ENCODE peak calls at places on chromosomes 7 and 10, in four cellular contexts. I is GM12878, G is HepG2, T is K562. R is an unnamed sample.

GRCh38 chr7:45084901-45085618 is 3.7 kb downstream of the NACAD start:
- DNase-seq in I (no peak), G (no peak), T (no peak), R (no peak)

GRCh38 chr7:77796109-77796508 is 2.1 kb downstream of the TMEM60 start:
- DNase-seq in I (no peak), G (no peak), T (no peak), R (no peak)

GRCh38 chr10:17669185-17669872 is 25.4 kb downstream of the STAM start:
- DNase-seq in I (peak), G (no peak), T (no peak), R (no peak)

GRCh38 chr7:96414931-96415292 is 93.0 kb upstream of the SLC25A13 start:
- DNase-seq in I (peak), G (peak), T (peak), R (peak)

GRCh38 chr10:119078422-119079179 is 2.0 kb downstream of the EIF3A start:
- DNase-seq in I (no peak), G (no peak), T (no peak), R (no peak)

GRCh38 chr7:71633571-71634008 is 501.6 kb downstream of the GALNT17 start:
- DNase-seq in I (no peak), G (peak), T (no peak), R (no peak)

GRCh38 chr7:111012152-111012551 is 78.8 kb upstream of the LRRN3 start:
- DNase-seq in I (no peak), G (no peak), T (no peak), R (no peak)

GRCh38 chr7:78226059-78226658 is 427.6 kb downstream of the PHTF2 start:
- DNase-seq in I (no peak), G (peak), T (peak), R (peak)

GRCh38 chr7:2851499-2851898 is 7.4 kb upstream of the GNA12 start:
- DNase-seq in I (no peak), G (no peak), T (no peak), R (no peak)

GRCh38 chr7:30884881-30885280 is 26.8 kb upstream of the AQP1 start:
- DNase-seq in I (no peak), G (no peak), T (no peak), R (no peak)

GRCh38 chr7:137097111-137097510 is 228.7 kb downstream of the CHRM2 start:
- DNase-seq in I (no peak), G (no peak), T (no peak), R (no peak)

GRCh38 chr7:153381275-153382119 is 621.9 kb downstream of the ACTR3B start:
- DNase-seq in I (no peak), G (peak), T (peak), R (no peak)

GRCh38 chr7:128845475-128845874 is 15.3 kb downstream of the FLNC start:
- DNase-seq in I (no peak), G (no peak), T (no peak), R (no peak)

GRCh38 chr10:132036153-132036886 is 29.4 kb upstream of the JAKMIP3 start:
- DNase-seq in I (no peak), G (no peak), T (no peak), R (no peak)

GRCh38 chr7:25804154-25804553 is 347.8 kb upstream of the NFE2L3 start:
- DNase-seq in I (no peak), G (no peak), T (no peak), R (no peak)

GRCh38 chr7:109009636-109010035 is 440.0 kb downstream of the DNAJB9 start:
- DNase-seq in I (no peak), G (no peak), T (no peak), R (no peak)

GRCh38 chr7:64277630-64278029 is 36.1 kb upstream of the ZNF736 start:
- DNase-seq in I (peak), G (no peak), T (no peak), R (no peak)

GRCh38 chr7:101990811-101991418 is 173.5 kb downstream of the CUX1 start:
- DNase-seq in I (peak), G (no peak), T (no peak), R (no peak)

GRCh38 chr7:117112640-117113039 is 159.3 kb downstream of the ST7 start:
- DNase-seq in I (no peak), G (no peak), T (no peak), R (no peak)

GRCh38 chr7:100120518-100121085 is 1.2 kb downstream of the CNPY4 start:
- DNase-seq in I (no peak), G (no peak), T (no peak), R (no peak)

GRCh38 chr10:59830601-59831259 is 75.6 kb downstream of the CCDC6 start:
- DNase-seq in I (no peak), G (peak), T (peak), R (peak)

GRCh38 chr10:132167041-132167674 is 19.6 kb upstream of the DPYSL4 start:
- DNase-seq in I (no peak), G (no peak), T (no peak), R (no peak)

GRCh38 chr7:94374231-94374630 is 20.5 kb upstream of the COL1A2 start:
- DNase-seq in I (no peak), G (no peak), T (no peak), R (no peak)

GRCh38 chr7:70040971-70041766 is 442.9 kb downstream of the AUTS2 start:
- DNase-seq in I (no peak), G (no peak), T (no peak), R (no peak)

GRCh38 chr7:98569606-98570337 is 47.3 kb upstream of the NPTX2 start:
- DNase-seq in I (no peak), G (no peak), T (no peak), R (no peak)

GRCh38 chr10:99799613-99800012 is 17.2 kb downstream of the ABCC2 start:
- DNase-seq in I (no peak), G (no peak), T (peak), R (no peak)

GRCh38 chr10:11164806-11165590 is 147.3 kb downstream of the CELF2 start:
- DNase-seq in I (no peak), G (no peak), T (peak), R (no peak)

GRCh38 chr10:130226012-130226411 is 89.8 kb downstream of the GLRX3 start:
- DNase-seq in I (no peak), G (no peak), T (no peak), R (no peak)

GRCh38 chr7:85776691-85777363 is 590.0 kb upstream of the SEMA3D start:
- DNase-seq in I (no peak), G (no peak), T (no peak), R (no peak)

GRCh38 chr10:59517961-59518360 is 155.6 kb upstream of the FAM13C start:
- DNase-seq in I (no peak), G (no peak), T (no peak), R (no peak)

GRCh38 chr10:52666931-52667330 is 105.7 kb downstream of the MBL2 start:
- DNase-seq in I (no peak), G (no peak), T (no peak), R (no peak)

GRCh38 chr10:106320876-106321275 is 843.6 kb downstream of the SORCS1 start:
- DNase-seq in I (no peak), G (no peak), T (no peak), R (no peak)

GRCh38 chr10:106320078-106320477 is 844.4 kb downstream of the SORCS1 start:
- DNase-seq in I (no peak), G (no peak), T (no peak), R (no peak)
- TF ChIP-seq SP1 in I (no peak), G (no peak), T (no peak), R (no peak)

GRCh38 chr7:43735403-43735801 is 6.1 kb upstream of the COA1 start:
- DNase-seq in I (no peak), G (no peak), T (no peak), R (no peak)

GRCh38 chr7:43737467-43738127 is 8.3 kb upstream of the COA1 start:
- DNase-seq in I (no peak), G (no peak), T (no peak), R (no peak)

DNA sequence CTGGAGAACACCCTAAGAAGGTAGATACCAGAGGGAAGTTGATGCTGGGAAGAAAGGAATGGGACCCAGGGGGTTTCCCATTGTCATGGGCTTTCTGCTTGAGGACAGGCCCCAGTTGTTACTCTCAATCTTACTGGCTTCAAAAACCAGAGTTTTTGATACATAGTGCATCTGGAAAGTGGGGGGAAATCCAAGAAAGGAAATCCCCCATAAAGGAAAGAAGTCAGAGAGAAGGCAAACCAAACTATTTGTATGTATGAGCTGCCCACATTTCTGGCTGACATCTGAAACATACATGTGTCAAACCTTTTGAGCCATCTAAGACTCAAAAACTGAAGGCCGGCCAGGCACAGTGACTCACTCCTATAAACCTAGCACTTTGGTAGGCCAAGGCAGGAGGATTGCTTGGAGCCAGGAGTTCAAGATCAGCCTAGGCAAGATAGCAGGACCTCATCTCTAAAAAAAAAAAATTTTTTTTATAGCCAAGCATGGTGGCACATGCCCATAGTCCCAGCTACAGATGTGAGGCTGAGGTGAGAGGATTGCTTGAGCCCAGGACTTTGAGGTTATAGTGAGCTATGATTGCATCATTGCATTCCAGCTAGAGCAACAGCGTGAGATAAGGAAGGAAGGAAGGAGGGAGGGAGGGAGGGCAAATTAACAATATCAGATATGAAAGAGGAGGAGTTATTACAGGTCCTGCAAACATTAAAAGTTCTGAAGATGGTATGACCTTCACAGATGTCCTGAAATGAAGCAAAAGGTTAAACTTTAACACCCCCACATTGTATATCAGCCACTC is 6.7 kb upstream of the COA1 start:
- DNase-seq in I (peak), G (peak), T (no peak), R (no peak)
- TF ChIP-seq ZBTB33 in I (no peak), G (no peak), T (no peak), R (no peak)

GRCh38 chr7:157010588-157011332 is at the start of gene MNX1:
- DNase-seq in I (no peak), G (peak), T (peak), R (peak)
- TF ChIP-seq CEBPB in I (peak), G (no peak), T (no peak), R (no peak)

DNA sequence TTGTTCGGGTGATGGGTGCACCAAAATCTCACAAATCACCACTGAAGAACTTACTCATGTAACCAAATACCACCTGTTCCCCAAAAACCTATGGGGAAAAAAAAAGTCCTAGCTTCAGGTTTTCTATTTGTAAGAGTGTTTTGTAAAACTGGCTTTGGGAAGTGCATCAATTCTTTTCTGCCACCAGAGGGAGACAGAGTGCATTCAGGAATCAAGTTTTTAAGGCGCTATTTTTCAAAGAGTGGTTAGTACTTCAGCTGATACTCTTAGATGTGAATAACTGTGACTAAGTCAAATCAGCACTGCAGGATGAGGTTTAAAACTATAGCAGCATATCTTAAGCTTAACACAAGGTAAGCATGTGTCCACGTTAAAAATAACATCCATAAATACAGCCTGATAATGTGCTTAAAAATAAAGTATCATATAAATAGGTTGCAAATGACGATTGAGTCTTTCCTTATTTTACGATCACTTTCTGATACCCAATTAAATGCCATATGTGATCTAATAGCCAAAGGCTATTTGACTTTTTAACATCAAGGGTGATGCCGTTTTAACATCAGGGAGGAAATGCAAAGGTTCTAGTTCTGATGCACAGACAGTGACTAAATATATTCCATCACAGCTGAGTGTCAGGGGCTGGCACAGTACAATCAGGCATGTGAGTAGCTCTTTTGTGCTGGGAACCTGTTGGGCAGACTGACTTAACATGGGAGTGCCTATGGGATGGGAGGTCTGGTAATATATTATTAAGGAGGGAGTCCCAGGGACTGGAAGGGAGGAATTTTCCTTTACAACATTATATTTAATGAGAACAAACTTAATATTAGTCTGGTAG is 10.6 kb upstream of the LYZL2 start:
- DNase-seq in I (no peak), G (peak), T (peak), R (peak)
- TF ChIP-seq SP1 in I (no peak), G (no peak), T (no peak), R (no peak)

DNA sequence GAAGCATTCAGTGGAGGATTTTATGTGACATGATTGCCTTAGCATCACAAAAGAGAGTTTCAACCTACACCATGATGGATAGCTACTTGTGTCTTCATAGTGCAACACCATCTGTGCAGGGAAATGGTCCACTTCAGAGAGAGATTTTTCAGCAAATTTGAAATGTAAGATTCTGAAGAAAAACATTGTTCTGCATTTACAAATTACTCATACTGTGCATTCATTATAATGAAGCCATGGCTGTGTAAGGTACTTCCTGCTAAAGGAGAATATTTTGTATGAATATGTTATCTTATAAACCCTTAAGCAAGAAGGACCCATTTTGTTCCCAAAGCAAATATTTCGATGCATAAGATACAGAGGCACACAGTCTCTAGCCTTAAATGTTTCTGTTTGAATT is 30.7 kb upstream of the PFKP start:
- DNase-seq in I (no peak), G (no peak), T (no peak), R (no peak)
- TF ChIP-seq ZBTB33 in I (no peak), G (no peak), T (no peak), R (no peak)

DNA sequence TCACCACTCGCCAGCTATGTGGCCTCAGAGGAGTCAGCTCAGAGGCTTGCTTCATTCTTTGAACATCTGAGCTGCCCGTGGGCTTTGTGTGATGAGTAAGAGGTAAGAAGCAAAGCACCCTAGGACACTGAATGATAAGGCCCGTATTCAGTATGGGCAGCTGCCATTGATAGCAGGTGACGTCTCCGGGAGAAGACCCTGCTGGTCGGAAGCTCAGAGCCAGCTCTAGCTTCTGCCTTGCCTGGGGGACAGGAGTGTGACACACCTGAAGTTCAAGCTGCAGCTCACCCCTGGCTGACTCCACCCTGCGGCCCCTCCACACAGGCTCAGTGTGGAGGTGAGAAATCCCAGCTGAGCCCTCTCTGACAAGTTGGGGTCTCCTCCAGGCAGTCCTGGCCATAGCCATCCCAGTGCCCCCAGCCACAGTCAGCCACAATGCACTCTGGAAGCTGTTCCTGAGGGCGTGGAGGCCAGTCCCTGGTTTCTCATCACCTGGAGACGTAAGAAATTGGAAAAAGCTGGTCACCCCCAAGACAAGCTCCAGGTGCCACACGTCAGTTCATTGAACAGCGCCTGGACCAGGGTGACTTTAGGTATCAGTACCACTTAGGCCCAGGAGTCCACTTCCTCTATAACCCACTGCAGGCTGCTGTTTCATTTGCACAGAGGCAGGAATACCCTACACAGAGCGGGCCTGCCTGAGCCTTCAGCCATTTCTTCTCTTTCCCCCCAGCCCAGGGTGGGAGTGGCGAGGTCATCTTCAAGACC is 164.9 kb upstream of the RHEB start:
- DNase-seq in I (no peak), G (no peak), T (no peak), R (no peak)
- TF ChIP-seq CEBPB in I (no peak), G (no peak), T (no peak), R (no peak)

DNA sequence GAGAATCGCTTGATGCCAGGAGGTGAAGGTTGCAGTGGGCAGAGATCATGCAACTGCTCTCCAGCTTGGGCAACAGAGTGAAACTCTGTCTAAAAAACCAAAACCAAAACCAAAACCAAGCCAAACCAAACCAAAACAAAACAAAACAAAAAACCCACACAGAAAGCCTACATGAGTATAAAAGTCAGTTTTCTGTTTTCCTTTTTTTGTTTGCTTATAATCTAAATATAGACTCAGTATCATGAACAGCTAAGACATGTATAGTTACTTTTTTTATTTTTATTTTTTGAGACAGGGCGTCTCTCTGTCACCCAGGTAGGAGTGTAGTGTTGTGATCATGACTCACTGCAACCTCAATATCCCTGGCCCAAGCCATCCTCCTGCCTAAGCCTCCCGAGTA is 16.8 kb upstream of the MTPN start:
- DNase-seq in I (no peak), G (no peak), T (no peak), R (no peak)
- TF ChIP-seq SP1 in I (no peak), G (no peak), T (no peak), R (no peak)

GRCh38 chr10:115982526-115982925 is 290.5 kb downstream of the GFRA1 start:
- DNase-seq in I (no peak), G (no peak), T (no peak), R (no peak)

GRCh38 chr10:115982076-115982475 is 290.9 kb downstream of the GFRA1 start:
- DNase-seq in I (no peak), G (no peak), T (no peak), R (no peak)

GRCh38 chr10:115979576-115979975 is 293.4 kb downstream of the GFRA1 start:
- DNase-seq in I (no peak), G (no peak), T (no peak), R (no peak)

GRCh38 chr10:115980470-115980869 is 292.5 kb downstream of the GFRA1 start:
- DNase-seq in I (no peak), G (no peak), T (no peak), R (no peak)

DNA sequence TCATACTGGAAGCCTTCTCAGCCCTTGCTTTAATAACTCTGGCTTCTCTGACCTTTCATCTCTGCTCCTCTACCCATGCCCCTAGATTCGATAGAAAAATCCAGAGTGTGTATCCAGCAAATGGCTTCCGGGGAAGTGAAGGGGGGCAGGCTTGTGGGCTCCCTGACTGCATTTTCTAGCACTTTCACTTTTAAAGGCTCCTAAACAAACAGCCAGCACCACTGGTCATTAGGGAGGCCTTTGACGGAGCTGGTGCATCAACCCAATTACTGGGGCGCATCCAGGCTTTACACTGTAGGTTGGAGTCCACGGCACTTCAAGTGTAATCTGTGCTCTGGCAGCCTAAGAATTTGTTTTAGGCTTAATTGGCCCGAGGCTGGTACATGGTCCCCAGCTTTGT is 291.9 kb downstream of the GFRA1 start:
- DNase-seq in I (no peak), G (no peak), T (no peak), R (no peak)
- TF ChIP-seq ZBTB33 in I (no peak), G (no peak), T (no peak), R (no peak)

R was measured in HCT116.